ENCODE peak calls at places on chromosomes 12 and 14, in five cellular contexts. I is neuronal stem cell, E is IMR-90, F is H9, Z is H1. A is an unnamed sample.

GRCh38 chr12:100919116-100919515 is 124.5 kb downstream of the ANO4 start:
- DNase-seq in F (no peak), I (no peak), E (peak; percentile 77), Z (no peak), A (peak; percentile 39)

GRCh38 chr14:100341301-100342031 is 18.3 kb downstream of the SLC25A47 start:
- DNase-seq in F (no peak), E (peak; percentile 95), I (no peak), Z (no peak), A (peak; percentile 97)

GRCh38 chr12:16347391-16348298 is at the start of gene MGST1:
- DNase-seq in F (peak; percentile 95), E (peak; percentile 59), I (peak; percentile 89), Z (peak; percentile 87), A (peak; percentile 64)

GRCh38 chr14:71204231-71204630 is 297.0 kb downstream of the PCNX1 start:
- DNase-seq in F (no peak), I (no peak), Z (no peak), E (no peak), A (no peak)

GRCh38 chr12:10098762-10099161 is at the start of gene CLEC1A:
- DNase-seq in E (no peak), F (peak; percentile 76), I (peak; percentile 27), Z (peak; percentile 56), A (peak; percentile 43)

GRCh38 chr12:124964836-124965462 is 24.0 kb downstream of the DHX37 start:
- DNase-seq in F (no peak), I (no peak), Z (no peak), E (no peak), A (no peak)

GRCh38 chr12:51183816-51184215 is 10.9 kb upstream of the TFCP2 start:
- DNase-seq in Z (no peak), I (no peak), F (no peak), E (peak; percentile 67), A (peak; percentile 22)

GRCh38 chr12:56300644-56301464 is 724 bp upstream of the CS start:
- DNase-seq in I (no peak), E (no peak), F (no peak), Z (peak; percentile 46), A (no peak)

GRCh38 chr12:89140580-89141236 is 211.6 kb downstream of the DUSP6 start:
- DNase-seq in Z (no peak), E (peak; percentile 61), I (no peak), F (no peak), A (no peak)

GRCh38 chr12:6345319-6346071 is 3.6 kb upstream of the TNFRSF1A start:
- DNase-seq in I (no peak), F (no peak), Z (no peak), E (peak; percentile 99), A (peak; percentile 98)

GRCh38 chr12:53344824-53345485 is 8.8 kb upstream of the SP7 start:
- DNase-seq in F (peak; percentile 74), E (peak; percentile 72), I (peak; percentile 51), Z (peak; percentile 78), A (peak; percentile 86)

GRCh38 chr14:36767603-36768281 is 106.1 kb downstream of the PAX9 start:
- DNase-seq in I (no peak), Z (no peak), F (no peak), E (no peak), A (no peak)

GRCh38 chr12:11580125-11580751 is 69.2 kb upstream of the ETV6 start:
- DNase-seq in I (no peak), Z (no peak), E (peak; percentile 82), F (no peak), A (peak; percentile 74)

GRCh38 chr12:53211476-53212381 is 4.7 kb upstream of the ITGB7 start:
- DNase-seq in E (no peak), I (no peak), F (peak; percentile 68), Z (peak; percentile 65), A (no peak)

GRCh38 chr12:129819391-129819790 is 84.4 kb downstream of the TMEM132D start:
- DNase-seq in I (no peak), Z (no peak), E (no peak), F (no peak), A (no peak)

GRCh38 chr12:64522316-64522715 is 70.4 kb downstream of the TBK1 start:
- DNase-seq in I (no peak), Z (no peak), E (peak; percentile 60), F (no peak), A (peak; percentile 30)

GRCh38 chr14:98704441-98704840 is 567.6 kb downstream of the BCL11B start:
- DNase-seq in F (no peak), Z (no peak), E (no peak), I (no peak), A (no peak)

GRCh38 chr12:123889848-123890535 is 82.6 kb downstream of the CCDC92 start:
- DNase-seq in F (no peak), I (no peak), E (no peak), Z (no peak), A (no peak)

GRCh38 chr14:102087762-102088011 is 843 bp upstream of the HSP90AA1 start:
- DNase-seq in Z (no peak), I (no peak), E (no peak), F (no peak), A (no peak)
- H2BK5ac ChIP-seq in Z (peak overlapping the region; percentile 73), I (peak overlapping the region; percentile 93), E (peak overlapping the region; percentile 96), F (no peak overlapping the region), A (no peak overlapping the region)

DNA sequence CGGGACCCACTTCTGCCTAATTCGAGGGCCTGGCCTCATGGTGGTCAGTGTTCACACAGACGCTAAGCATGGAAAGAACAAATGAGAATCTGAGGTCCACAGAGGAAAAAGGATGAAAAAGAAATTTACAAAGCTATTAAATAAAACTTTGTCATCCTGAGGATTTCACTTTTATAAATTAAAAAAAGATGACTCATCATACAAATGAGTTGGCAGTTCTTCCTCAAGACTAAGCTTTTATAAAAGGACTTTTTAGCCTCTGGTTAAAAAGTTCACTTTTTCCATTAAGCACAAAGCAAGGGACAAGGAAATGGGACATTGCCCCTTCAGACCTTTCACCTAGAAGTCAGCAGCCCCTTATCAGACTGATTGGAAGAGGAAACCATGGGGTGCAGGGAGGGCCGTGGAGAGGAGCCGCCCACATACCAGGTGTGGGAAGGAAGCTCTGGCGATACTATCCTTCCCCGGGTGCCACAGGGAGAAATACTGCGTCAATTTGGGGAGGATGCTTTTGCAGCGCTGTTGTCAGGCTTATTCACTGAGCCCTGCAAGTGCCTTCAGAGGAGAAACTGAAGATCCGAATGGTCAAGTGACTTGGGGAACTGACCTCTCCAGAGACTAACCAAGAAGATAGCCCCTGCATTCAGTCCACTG is 175.9 kb downstream of the EGLN3 start:
- DNase-seq in E (no peak), I (no peak), F (no peak), Z (no peak), A (no peak)
- H2BK5ac ChIP-seq in E (no peak overlapping the region), I (no peak overlapping the region), F (no peak overlapping the region), Z (no peak overlapping the region), A (no peak overlapping the region)

GRCh38 chr14:73787760-73788508 is 63.7 kb upstream of the PTGR2 start:
- DNase-seq in Z (no peak), F (no peak), E (peak; percentile 55), I (no peak), A (peak; percentile 76)
- H2BK5ac ChIP-seq in Z (no peak overlapping the region), F (no peak overlapping the region), E (peak overlapping the region; percentile 80), I (no peak overlapping the region), A (peak overlapping the region; percentile 3)

GRCh38 chr12:68016136-68016535 is 26.9 kb downstream of the IFNG-AS1 start:
- DNase-seq in Z (no peak), E (no peak), I (no peak), F (no peak), A (no peak)
- H2BK5ac ChIP-seq in Z (no peak overlapping the region), E (no peak overlapping the region), I (no peak overlapping the region), F (no peak overlapping the region), A (no peak overlapping the region)

GRCh38 chr12:13196302-13196921 is at the start of gene EMP1:
- DNase-seq in I (no peak), E (peak; percentile 100), Z (no peak), F (no peak), A (peak; percentile 100)

GRCh38 chr12:13197526-13198141 is 1.1 kb downstream of the EMP1 start:
- DNase-seq in E (peak; percentile 36), Z (no peak), F (no peak), I (no peak), A (peak; percentile 48)

GRCh38 chr12:13200841-13201240 is 4.3 kb downstream of the EMP1 start:
- DNase-seq in F (no peak), Z (no peak), I (no peak), E (no peak), A (peak; percentile 24)

GRCh38 chr12:13198240-13198639 is 1.7 kb downstream of the EMP1 start:
- DNase-seq in I (no peak), F (no peak), E (no peak), Z (no peak), A (peak; percentile 37)

GRCh38 chr12:13198921-13199320 is 2.4 kb downstream of the EMP1 start:
- DNase-seq in Z (no peak), E (peak; percentile 42), I (no peak), F (no peak), A (peak; percentile 46)
- H2BK5ac ChIP-seq in Z (no peak overlapping the region), E (peak overlapping the region; percentile 91), I (no peak overlapping the region), F (no peak overlapping the region), A (no peak overlapping the region)

DNA sequence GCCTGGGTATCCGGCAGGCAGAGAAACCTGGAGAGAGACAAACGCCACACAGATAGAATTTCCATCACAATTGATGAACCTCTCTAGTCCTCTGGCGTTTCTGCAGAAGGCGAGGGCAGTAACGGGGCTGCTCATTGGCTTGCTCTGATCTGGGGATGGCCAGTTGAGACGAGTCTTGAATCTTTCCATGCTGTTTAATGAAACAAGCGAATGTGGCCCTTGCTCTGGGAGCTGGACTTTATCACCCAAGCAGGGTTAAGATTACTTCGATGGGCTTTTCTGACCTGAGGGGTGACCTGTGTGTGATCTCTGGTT is 42.4 kb upstream of the CLMN start:
- DNase-seq in I (no peak), E (no peak), F (peak; percentile 78), Z (no peak), A (no peak)
- H2BK5ac ChIP-seq in I (no peak overlapping the region), E (no peak overlapping the region), F (no peak overlapping the region), Z (peak overlapping the region; percentile 75), A (no peak overlapping the region)

A was measured in mesenchymal stem cell.